ENCODE peak calls at places on chromosomes 12 and 14, in eight cellular contexts. M, B, R, W, Q, D, P and G are unnamed samples.

GRCh38 chr14:65210118-65210826 is 108.0 kb upstream of the MAX start:
- DNase-seq in M (no peak), B (no peak), R (no peak), W (no peak), Q (no peak), D (no peak), P (no peak), G (no peak)

GRCh38 chr12:57242329-57242690 is 8.7 kb downstream of the STAC3 start:
- DNase-seq in M (no peak), B (peak), R (peak), W (no peak), Q (no peak), D (peak), P (no peak), G (no peak)

GRCh38 chr12:45077259-45077658 is 26.4 kb upstream of the DBX2 start:
- DNase-seq in M (no peak), B (no peak), R (no peak), W (no peak), Q (no peak), D (no peak), P (no peak), G (no peak)

GRCh38 chr14:75040959-75041358 is 10.3 kb downstream of the MLH3 start:
- DNase-seq in M (no peak), B (no peak), R (no peak), W (no peak), Q (no peak), D (no peak), P (no peak), G (no peak)

GRCh38 chr14:90891326-90891725 is 75.1 kb upstream of the TTC7B start:
- DNase-seq in M (no peak), B (no peak), R (no peak), W (no peak), Q (no peak), D (no peak), P (no peak), G (no peak)

GRCh38 chr14:51039285-51039684 is 55.6 kb downstream of the TRIM9 start:
- DNase-seq in M (no peak), B (no peak), R (no peak), W (no peak), Q (no peak), D (no peak), P (no peak), G (no peak)

GRCh38 chr14:100106661-100107112 is 41.5 kb downstream of the EVL start:
- DNase-seq in M (no peak), B (no peak), R (no peak), W (no peak), Q (no peak), D (no peak), P (no peak), G (no peak)

GRCh38 chr12:95701275-95701674 is 89.3 kb downstream of the NTN4 start:
- DNase-seq in M (no peak), B (no peak), R (no peak), W (no peak), Q (no peak), D (no peak), P (no peak), G (no peak)

GRCh38 chr14:31880935-31881334 is 196.2 kb upstream of the ARHGAP5 start:
- DNase-seq in M (no peak), B (no peak), R (peak), W (no peak), Q (no peak), D (no peak), P (peak), G (no peak)

GRCh38 chr12:110647669-110648068 is 33.7 kb downstream of the TCTN1 start:
- DNase-seq in M (no peak), B (no peak), R (peak), W (no peak), Q (no peak), D (no peak), P (no peak), G (no peak)

GRCh38 chr14:71591929-71592328 is 340.3 kb upstream of the RGS6 start:
- DNase-seq in M (no peak), B (no peak), R (no peak), W (peak), Q (no peak), D (no peak), P (peak), G (no peak)

GRCh38 chr12:47896633-47897032 is 8.2 kb downstream of the VDR start:
- DNase-seq in M (no peak), B (no peak), R (peak), W (no peak), Q (no peak), D (no peak), P (no peak), G (no peak)

GRCh38 chr14:91270619-91271018 is 26.1 kb upstream of the GPR68 start:
- DNase-seq in M (no peak), B (no peak), R (no peak), W (no peak), Q (no peak), D (peak), P (no peak), G (no peak)

GRCh38 chr12:77998236-77998786 is 167.6 kb downstream of the NAV3 start:
- DNase-seq in M (no peak), B (no peak), R (no peak), W (no peak), Q (no peak), D (no peak), P (no peak), G (no peak)

GRCh38 chr12:12716845-12717585 is at the start of gene CDKN1B:
- DNase-seq in M (peak), B (peak), R (peak), W (peak), Q (peak), D (peak), P (peak), G (peak)

GRCh38 chr12:52082988-52083637 is 3.6 kb downstream of the SMIM41 start:
- DNase-seq in M (peak), B (peak), R (peak), W (peak), Q (peak), D (peak), P (peak), G (peak)

GRCh38 chr14:97413991-97414717 is 617.0 kb downstream of the VRK1 start:
- DNase-seq in M (peak), B (no peak), R (no peak), W (no peak), Q (no peak), D (no peak), P (no peak), G (no peak)